ENCODE peak calls at places on chromosomes 13 and 19, in seven cellular contexts. One of them, this sample, is unnamed.
A peak's percentile ranks its signal among the peaks of the same experiment; 100 is the strongest.

GRCh38 chr19:54462713-54463530 is 656 bp downstream of the LENG9 start:
- DNase-seq in cardiac fibroblast: peak; percentile 71
- DNase-seq in HTR-8/SVneo: no peak
- DNase-seq in EL: peak; percentile 74
- DNase-seq in frontal cortex: peak; percentile 70
- DNase-seq in COR-L47: no peak
- DNase-seq in mammary epithelial cell: peak; percentile 64
- DNase-seq in this sample: peak; percentile 81

GRCh38 chr13:97253581-97254293 is 31.6 kb downstream of the MBNL2 start:
- DNase-seq in cardiac fibroblast: no peak
- DNase-seq in HTR-8/SVneo: no peak
- DNase-seq in EL: no peak
- DNase-seq in frontal cortex: no peak
- DNase-seq in COR-L47: no peak
- DNase-seq in mammary epithelial cell: no peak
- DNase-seq in this sample: no peak

GRCh38 chr13:113062691-113063090 is 42.9 kb upstream of the F7 start:
- DNase-seq in cardiac fibroblast: no peak
- DNase-seq in HTR-8/SVneo: no peak
- DNase-seq in EL: no peak
- DNase-seq in frontal cortex: no peak
- DNase-seq in COR-L47: no peak
- DNase-seq in mammary epithelial cell: no peak
- DNase-seq in this sample: no peak

GRCh38 chr19:27775395-27775794 is 1437.6 kb downstream of the UQCRFS1 start:
- DNase-seq in cardiac fibroblast: peak; percentile 11
- DNase-seq in HTR-8/SVneo: no peak
- DNase-seq in EL: no peak
- DNase-seq in frontal cortex: no peak
- DNase-seq in COR-L47: no peak
- DNase-seq in mammary epithelial cell: no peak
- DNase-seq in this sample: no peak

GRCh38 chr19:48913114-48913513 is 13.0 kb downstream of the NUCB1 start:
- DNase-seq in cardiac fibroblast: no peak
- DNase-seq in HTR-8/SVneo: no peak
- DNase-seq in EL: peak; percentile 23
- DNase-seq in frontal cortex: no peak
- DNase-seq in COR-L47: no peak
- DNase-seq in mammary epithelial cell: no peak
- DNase-seq in this sample: no peak

GRCh38 chr19:46303702-46304397 is 7.0 kb downstream of the HIF3A start:
- DNase-seq in cardiac fibroblast: peak; percentile 69
- DNase-seq in HTR-8/SVneo: no peak
- DNase-seq in EL: no peak
- DNase-seq in frontal cortex: no peak
- DNase-seq in COR-L47: no peak
- DNase-seq in mammary epithelial cell: peak; percentile 43
- DNase-seq in this sample: peak; percentile 98

GRCh38 chr13:44237276-44237767 is 136.3 kb upstream of the SERP2 start:
- DNase-seq in cardiac fibroblast: peak; percentile 99
- DNase-seq in HTR-8/SVneo: peak; percentile 18
- DNase-seq in EL: peak; percentile 84
- DNase-seq in frontal cortex: peak; percentile 30
- DNase-seq in COR-L47: no peak
- DNase-seq in mammary epithelial cell: peak; percentile 89
- DNase-seq in this sample: no peak

GRCh38 chr13:51935326-51936171 is 73.8 kb downstream of the CCDC70 start:
- DNase-seq in cardiac fibroblast: peak; percentile 8
- DNase-seq in HTR-8/SVneo: peak; percentile 8
- DNase-seq in EL: peak; percentile 15
- DNase-seq in frontal cortex: no peak
- DNase-seq in COR-L47: peak; percentile 21
- DNase-seq in mammary epithelial cell: peak; percentile 19
- DNase-seq in this sample: peak; percentile 56

GRCh38 chr19:378706-379105 is 30.2 kb downstream of the C2CD4C start:
- DNase-seq in cardiac fibroblast: no peak
- DNase-seq in HTR-8/SVneo: no peak
- DNase-seq in EL: no peak
- DNase-seq in frontal cortex: no peak
- DNase-seq in COR-L47: no peak
- DNase-seq in mammary epithelial cell: no peak
- DNase-seq in this sample: no peak

GRCh38 chr19:46088101-46088500 is 36.4 kb downstream of the IGFL3 start:
- DNase-seq in cardiac fibroblast: no peak
- DNase-seq in HTR-8/SVneo: no peak
- DNase-seq in EL: no peak
- DNase-seq in frontal cortex: no peak
- DNase-seq in COR-L47: no peak
- DNase-seq in mammary epithelial cell: no peak
- DNase-seq in this sample: no peak

GRCh38 chr19:1245468-1245867 is 2.9 kb upstream of the MIDN start:
- DNase-seq in cardiac fibroblast: no peak
- DNase-seq in HTR-8/SVneo: no peak
- DNase-seq in EL: no peak
- DNase-seq in frontal cortex: no peak
- DNase-seq in COR-L47: no peak
- DNase-seq in mammary epithelial cell: no peak
- DNase-seq in this sample: no peak

GRCh38 chr19:6233051-6233826 is 46.5 kb downstream of the MLLT1 start:
- DNase-seq in cardiac fibroblast: peak; percentile 37
- DNase-seq in HTR-8/SVneo: no peak
- DNase-seq in EL: peak; percentile 56
- DNase-seq in frontal cortex: peak; percentile 31
- DNase-seq in COR-L47: no peak
- DNase-seq in mammary epithelial cell: no peak
- DNase-seq in this sample: peak; percentile 19

GRCh38 chr19:37564624-37565369 is 29.8 kb downstream of the ZNF571 start:
- DNase-seq in cardiac fibroblast: peak; percentile 11
- DNase-seq in HTR-8/SVneo: no peak
- DNase-seq in EL: no peak
- DNase-seq in frontal cortex: no peak
- DNase-seq in COR-L47: no peak
- DNase-seq in mammary epithelial cell: no peak
- DNase-seq in this sample: no peak

GRCh38 chr13:104984296-104984818 is 1551.1 kb downstream of the EFNB2 start:
- DNase-seq in cardiac fibroblast: peak; percentile 55
- DNase-seq in HTR-8/SVneo: no peak
- DNase-seq in EL: peak; percentile 34
- DNase-seq in frontal cortex: no peak
- DNase-seq in COR-L47: no peak
- DNase-seq in mammary epithelial cell: peak; percentile 4
- DNase-seq in this sample: no peak

GRCh38 chr19:7673995-7674667 is 2.8 kb upstream of the MCEMP1 start:
- DNase-seq in cardiac fibroblast: peak; percentile 80
- DNase-seq in HTR-8/SVneo: peak; percentile 75
- DNase-seq in EL: peak; percentile 65
- DNase-seq in frontal cortex: no peak
- DNase-seq in COR-L47: peak; percentile 10
- DNase-seq in mammary epithelial cell: peak; percentile 41
- DNase-seq in this sample: peak; percentile 68

GRCh38 chr13:61406275-61406674 is 9.4 kb downstream of the PCDH20 start:
- DNase-seq in cardiac fibroblast: no peak
- DNase-seq in HTR-8/SVneo: no peak
- DNase-seq in EL: no peak
- DNase-seq in frontal cortex: no peak
- DNase-seq in COR-L47: no peak
- DNase-seq in mammary epithelial cell: no peak
- DNase-seq in this sample: no peak